ENCODE peak calls at places on chromosomes 2 and 18, in nine cellular contexts. One of them, this sample, is unnamed.

GRCh38 chr18:37464287-37464686 is 101.3 kb downstream of the CELF4 start:
- DNase-seq in lower lobe of right lung: no peak
- DNase-seq in glutamatergic neuron: no peak
- DNase-seq in AG04450: no peak
- DNase-seq in right lobe of liver: no peak
- DNase-seq in GM12865: no peak
- DNase-seq in GM13977: no peak
- DNase-seq in Peyer's patch: no peak
- DNase-seq in progenitor cell of endocrine pancreas: no peak
- DNase-seq in this sample: no peak

GRCh38 chr2:76861708-76862107 is 660.5 kb downstream of the LRRTM4 start:
- DNase-seq in AG04450: no peak
- DNase-seq in Peyer's patch: no peak
- DNase-seq in progenitor cell of endocrine pancreas: no peak
- DNase-seq in lower lobe of right lung: no peak
- DNase-seq in GM13977: no peak
- DNase-seq in glutamatergic neuron: no peak
- DNase-seq in right lobe of liver: no peak
- DNase-seq in GM12865: peak
- DNase-seq in this sample: no peak

GRCh38 chr2:137133231-137133630 is 367.9 kb downstream of the THSD7B start:
- DNase-seq in AG04450: no peak
- DNase-seq in Peyer's patch: no peak
- DNase-seq in progenitor cell of endocrine pancreas: no peak
- DNase-seq in glutamatergic neuron: no peak
- DNase-seq in GM12865: no peak
- DNase-seq in right lobe of liver: no peak
- DNase-seq in lower lobe of right lung: no peak
- DNase-seq in GM13977: no peak
- DNase-seq in this sample: no peak

GRCh38 chr2:71608034-71608433 is 154.7 kb downstream of the DYSF start:
- DNase-seq in AG04450: no peak
- DNase-seq in glutamatergic neuron: no peak
- DNase-seq in right lobe of liver: peak
- DNase-seq in progenitor cell of endocrine pancreas: no peak
- DNase-seq in lower lobe of right lung: no peak
- DNase-seq in GM13977: no peak
- DNase-seq in GM12865: no peak
- DNase-seq in Peyer's patch: peak
- DNase-seq in this sample: peak

GRCh38 chr2:172437419-172438063 is 10.2 kb downstream of the ITGA6 start:
- DNase-seq in glutamatergic neuron: no peak
- DNase-seq in lower lobe of right lung: no peak
- DNase-seq in right lobe of liver: no peak
- DNase-seq in GM12865: peak
- DNase-seq in AG04450: no peak
- DNase-seq in Peyer's patch: no peak
- DNase-seq in GM13977: peak
- DNase-seq in progenitor cell of endocrine pancreas: no peak
- DNase-seq in this sample: no peak

GRCh38 chr2:125615438-125615837 is 1040.5 kb upstream of the GYPC start:
- DNase-seq in glutamatergic neuron: no peak
- DNase-seq in Peyer's patch: no peak
- DNase-seq in AG04450: no peak
- DNase-seq in GM12865: no peak
- DNase-seq in right lobe of liver: no peak
- DNase-seq in lower lobe of right lung: no peak
- DNase-seq in GM13977: no peak
- DNase-seq in progenitor cell of endocrine pancreas: no peak
- DNase-seq in this sample: no peak

GRCh38 chr2:118502106-118502505 is 345.3 kb downstream of the EN1 start:
- DNase-seq in GM12865: no peak
- DNase-seq in progenitor cell of endocrine pancreas: no peak
- DNase-seq in glutamatergic neuron: no peak
- DNase-seq in right lobe of liver: no peak
- DNase-seq in Peyer's patch: no peak
- DNase-seq in AG04450: no peak
- DNase-seq in GM13977: no peak
- DNase-seq in lower lobe of right lung: no peak
- DNase-seq in this sample: no peak

GRCh38 chr18:48611196-48611595 is 72.4 kb downstream of the CTIF start:
- DNase-seq in progenitor cell of endocrine pancreas: no peak
- DNase-seq in Peyer's patch: no peak
- DNase-seq in glutamatergic neuron: no peak
- DNase-seq in GM13977: no peak
- DNase-seq in right lobe of liver: no peak
- DNase-seq in lower lobe of right lung: no peak
- DNase-seq in GM12865: no peak
- DNase-seq in AG04450: no peak
- DNase-seq in this sample: no peak

GRCh38 chr2:204468689-204469429 is 76.4 kb upstream of the PARD3B start:
- DNase-seq in AG04450: no peak
- DNase-seq in progenitor cell of endocrine pancreas: no peak
- DNase-seq in GM13977: no peak
- DNase-seq in Peyer's patch: no peak
- DNase-seq in right lobe of liver: no peak
- DNase-seq in glutamatergic neuron: no peak
- DNase-seq in lower lobe of right lung: no peak
- DNase-seq in GM12865: no peak
- DNase-seq in this sample: no peak

GRCh38 chr2:44184106-44184505 is 15.4 kb downstream of the PPM1B start:
- DNase-seq in AG04450: no peak
- DNase-seq in GM13977: no peak
- DNase-seq in lower lobe of right lung: no peak
- DNase-seq in glutamatergic neuron: no peak
- DNase-seq in Peyer's patch: no peak
- DNase-seq in GM12865: no peak
- DNase-seq in progenitor cell of endocrine pancreas: no peak
- DNase-seq in right lobe of liver: no peak
- DNase-seq in this sample: no peak

GRCh38 chr2:98727369-98727749 is 3.6 kb downstream of the MGAT4A start:
- DNase-seq in Peyer's patch: no peak
- DNase-seq in right lobe of liver: no peak
- DNase-seq in GM12865: no peak
- DNase-seq in AG04450: no peak
- DNase-seq in GM13977: no peak
- DNase-seq in lower lobe of right lung: no peak
- DNase-seq in glutamatergic neuron: no peak
- DNase-seq in progenitor cell of endocrine pancreas: no peak
- DNase-seq in this sample: no peak

GRCh38 chr2:6864251-6864758 is 1.4 kb downstream of the CMPK2 start:
- DNase-seq in Peyer's patch: no peak
- DNase-seq in progenitor cell of endocrine pancreas: no peak
- DNase-seq in GM12865: no peak
- DNase-seq in GM13977: peak
- DNase-seq in lower lobe of right lung: no peak
- DNase-seq in right lobe of liver: no peak
- DNase-seq in AG04450: no peak
- DNase-seq in glutamatergic neuron: no peak
- DNase-seq in this sample: no peak

GRCh38 chr2:9984217-9984739 is 32.8 kb downstream of the GRHL1 start:
- DNase-seq in AG04450: no peak
- DNase-seq in right lobe of liver: no peak
- DNase-seq in GM12865: peak
- DNase-seq in lower lobe of right lung: no peak
- DNase-seq in Peyer's patch: no peak
- DNase-seq in GM13977: peak
- DNase-seq in progenitor cell of endocrine pancreas: no peak
- DNase-seq in glutamatergic neuron: no peak
- DNase-seq in this sample: no peak

GRCh38 chr2:99430614-99431258 is 59.1 kb downstream of the REV1 start:
- DNase-seq in glutamatergic neuron: no peak
- DNase-seq in Peyer's patch: no peak
- DNase-seq in right lobe of liver: no peak
- DNase-seq in AG04450: peak
- DNase-seq in GM13977: no peak
- DNase-seq in lower lobe of right lung: no peak
- DNase-seq in progenitor cell of endocrine pancreas: no peak
- DNase-seq in GM12865: no peak
- DNase-seq in this sample: no peak

DNA sequence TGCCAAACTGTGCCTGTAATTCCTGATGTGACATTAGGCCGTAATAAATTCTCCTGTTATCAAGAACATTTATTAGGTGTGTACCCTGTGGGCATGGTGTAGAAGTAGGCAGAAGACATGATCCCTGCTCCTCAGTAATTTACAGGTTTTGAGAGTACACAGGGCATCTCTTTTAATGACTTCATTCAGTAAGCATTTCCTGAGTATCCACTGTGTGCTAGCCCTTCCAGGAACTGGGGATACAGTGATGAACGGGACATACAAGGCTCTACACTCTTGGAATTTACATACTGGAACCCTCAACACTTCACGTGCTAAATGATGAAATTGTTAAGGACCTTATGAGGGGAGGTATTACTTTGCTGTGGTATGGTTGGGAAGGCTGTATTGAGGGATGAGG is 30.2 kb downstream of the DIS3L2 start:
- DNase-seq in Peyer's patch: no peak
- DNase-seq in GM13977: no peak
- DNase-seq in lower lobe of right lung: no peak
- DNase-seq in glutamatergic neuron: no peak
- DNase-seq in AG04450: no peak
- DNase-seq in right lobe of liver: no peak
- DNase-seq in progenitor cell of endocrine pancreas: no peak
- DNase-seq in GM12865: no peak
- DNase-seq in this sample: no peak
- TF ChIP-seq CTCF in Peyer's patch: no peak
- TF ChIP-seq CTCF in GM13977: no peak
- TF ChIP-seq CTCF in lower lobe of right lung: no peak
- TF ChIP-seq CTCF in glutamatergic neuron: no peak
- TF ChIP-seq CTCF in AG04450: no peak
- TF ChIP-seq CTCF in right lobe of liver: no peak
- TF ChIP-seq CTCF in progenitor cell of endocrine pancreas: no peak
- TF ChIP-seq CTCF in GM12865: no peak
- TF ChIP-seq CTCF in this sample: no peak

DNA sequence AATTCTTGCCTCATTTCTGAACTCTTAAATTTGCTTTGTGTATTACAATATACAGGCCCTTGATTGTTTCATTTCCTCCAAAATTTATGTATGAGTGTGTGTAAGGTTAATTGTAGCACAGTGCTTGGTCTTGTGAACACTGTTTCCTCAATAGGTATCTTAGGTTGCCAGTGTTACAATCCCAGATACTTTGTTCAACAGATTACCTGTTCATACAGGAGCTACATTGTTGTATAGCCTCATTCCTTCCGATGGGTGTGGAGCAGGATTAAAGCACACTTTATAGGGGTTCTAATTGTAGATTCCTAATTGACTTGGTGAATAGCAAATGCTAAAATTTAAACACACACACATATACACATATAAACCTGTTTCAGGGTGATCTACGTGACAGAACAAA is 10.7 kb downstream of the RBBP8 start:
- DNase-seq in Peyer's patch: no peak
- DNase-seq in right lobe of liver: no peak
- DNase-seq in GM12865: no peak
- DNase-seq in GM13977: no peak
- DNase-seq in lower lobe of right lung: no peak
- DNase-seq in glutamatergic neuron: no peak
- DNase-seq in progenitor cell of endocrine pancreas: no peak
- DNase-seq in AG04450: no peak
- DNase-seq in this sample: no peak
- TF ChIP-seq CTCF in Peyer's patch: no peak
- TF ChIP-seq CTCF in right lobe of liver: no peak
- TF ChIP-seq CTCF in GM12865: no peak
- TF ChIP-seq CTCF in GM13977: no peak
- TF ChIP-seq CTCF in lower lobe of right lung: no peak
- TF ChIP-seq CTCF in glutamatergic neuron: no peak
- TF ChIP-seq CTCF in progenitor cell of endocrine pancreas: no peak
- TF ChIP-seq CTCF in AG04450: no peak
- TF ChIP-seq CTCF in this sample: no peak

GRCh38 chr18:58785870-58786269 is 78.8 kb upstream of the ZNF532 start:
- DNase-seq in Peyer's patch: no peak
- DNase-seq in right lobe of liver: no peak
- DNase-seq in GM13977: no peak
- DNase-seq in glutamatergic neuron: no peak
- DNase-seq in GM12865: no peak
- DNase-seq in lower lobe of right lung: no peak
- DNase-seq in progenitor cell of endocrine pancreas: no peak
- DNase-seq in AG04450: no peak
- DNase-seq in this sample: no peak

GRCh38 chr18:58788470-58788869 is 76.2 kb upstream of the ZNF532 start:
- DNase-seq in lower lobe of right lung: no peak
- DNase-seq in Peyer's patch: no peak
- DNase-seq in progenitor cell of endocrine pancreas: no peak
- DNase-seq in right lobe of liver: no peak
- DNase-seq in GM13977: no peak
- DNase-seq in glutamatergic neuron: no peak
- DNase-seq in GM12865: no peak
- DNase-seq in AG04450: no peak
- DNase-seq in this sample: no peak

GRCh38 chr18:58787750-58788149 is 76.9 kb upstream of the ZNF532 start:
- DNase-seq in GM13977: no peak
- DNase-seq in GM12865: no peak
- DNase-seq in glutamatergic neuron: no peak
- DNase-seq in progenitor cell of endocrine pancreas: no peak
- DNase-seq in AG04450: no peak
- DNase-seq in lower lobe of right lung: no peak
- DNase-seq in Peyer's patch: no peak
- DNase-seq in right lobe of liver: no peak
- DNase-seq in this sample: no peak

GRCh38 chr18:58784601-58785137 is 80.0 kb upstream of the ZNF532 start:
- DNase-seq in GM12865: no peak
- DNase-seq in right lobe of liver: no peak
- DNase-seq in AG04450: no peak
- DNase-seq in progenitor cell of endocrine pancreas: no peak
- DNase-seq in lower lobe of right lung: no peak
- DNase-seq in GM13977: no peak
- DNase-seq in glutamatergic neuron: peak
- DNase-seq in Peyer's patch: no peak
- DNase-seq in this sample: no peak

DNA sequence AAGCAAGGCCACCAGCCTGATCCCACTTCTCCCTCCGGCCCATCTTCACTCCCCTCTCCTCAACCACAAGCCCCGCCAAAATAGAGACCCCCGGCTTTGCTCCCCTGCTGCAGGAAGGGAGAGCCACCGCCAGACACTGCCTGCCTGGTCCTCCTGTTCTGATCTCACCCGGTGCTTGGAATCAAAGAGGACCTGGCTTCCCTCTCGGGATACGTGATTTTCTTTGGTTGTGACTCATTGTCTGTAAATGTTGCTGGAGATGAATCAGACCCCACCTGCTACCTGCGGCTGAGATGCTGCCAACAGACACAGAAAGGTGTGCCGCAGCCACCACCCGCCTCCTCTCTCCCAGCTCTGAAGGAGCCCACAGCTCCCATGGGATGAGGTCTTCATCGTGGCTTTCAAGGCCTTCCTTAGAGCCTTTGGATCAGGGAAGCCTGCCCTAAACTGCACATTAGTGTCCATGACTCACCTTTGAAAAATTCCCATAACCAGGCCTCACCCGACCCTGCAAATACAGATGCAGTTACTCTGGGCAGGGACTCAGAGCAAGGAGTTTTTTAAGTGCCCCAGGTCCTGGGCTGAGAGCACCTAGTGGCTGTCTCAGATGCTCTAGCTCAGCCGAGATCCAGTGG is 79.4 kb upstream of the ZNF532 start:
- DNase-seq in progenitor cell of endocrine pancreas: no peak
- DNase-seq in GM12865: no peak
- DNase-seq in AG04450: peak
- DNase-seq in GM13977: no peak
- DNase-seq in lower lobe of right lung: no peak
- DNase-seq in right lobe of liver: no peak
- DNase-seq in Peyer's patch: no peak
- DNase-seq in glutamatergic neuron: no peak
- DNase-seq in this sample: no peak
- TF ChIP-seq CTCF in progenitor cell of endocrine pancreas: no peak
- TF ChIP-seq CTCF in GM12865: no peak
- TF ChIP-seq CTCF in AG04450: no peak
- TF ChIP-seq CTCF in GM13977: no peak
- TF ChIP-seq CTCF in lower lobe of right lung: no peak
- TF ChIP-seq CTCF in right lobe of liver: no peak
- TF ChIP-seq CTCF in Peyer's patch: no peak
- TF ChIP-seq CTCF in glutamatergic neuron: no peak
- TF ChIP-seq CTCF in this sample: no peak

GRCh38 chr2:161046876-161047275 is 113.4 kb upstream of the TANK start:
- DNase-seq in GM13977: no peak
- DNase-seq in lower lobe of right lung: no peak
- DNase-seq in right lobe of liver: no peak
- DNase-seq in Peyer's patch: no peak
- DNase-seq in AG04450: no peak
- DNase-seq in GM12865: no peak
- DNase-seq in progenitor cell of endocrine pancreas: no peak
- DNase-seq in glutamatergic neuron: no peak
- DNase-seq in this sample: no peak
- TF ChIP-seq CTCF in GM13977: no peak
- TF ChIP-seq CTCF in lower lobe of right lung: no peak
- TF ChIP-seq CTCF in right lobe of liver: no peak
- TF ChIP-seq CTCF in Peyer's patch: no peak
- TF ChIP-seq CTCF in AG04450: no peak
- TF ChIP-seq CTCF in GM12865: no peak
- TF ChIP-seq CTCF in progenitor cell of endocrine pancreas: no peak
- TF ChIP-seq CTCF in glutamatergic neuron: no peak
- TF ChIP-seq CTCF in this sample: no peak